ENCODE peak calls at places on chromosomes 6 and 20, in seven cellular contexts. L is heart right ventricle; R is neuronal stem cell; I is psoas muscle; Q is cardiac muscle cell; O is CD8-positive, alpha-beta memory T cell; W is fibroblast of lung. Y is an unnamed sample. For H3K4me1, the result is how much of the 10 kb centered on the place peaks cover.

GRCh38 chr20:52096117-52096516 is 95.5 kb downstream of the ZFP64 start:
- DNase-seq in R (no peak), O (no peak), L (peak), W (no peak), Q (no peak), I (no peak), Y (no peak)

GRCh38 chr6:11779308-11780096 is 899 bp upstream of the ADTRP start:
- DNase-seq in I (no peak), W (no peak), O (no peak), R (no peak), L (no peak), Q (no peak), Y (no peak)

GRCh38 chr6:159761873-159762680 is at the start of gene ACAT2:
- DNase-seq in W (peak), L (peak), I (peak), Q (peak), O (peak), R (peak), Y (peak)

GRCh38 chr6:158607411-158608170 is 37.0 kb downstream of the DYNLT1 start:
- DNase-seq in Q (no peak), R (no peak), W (peak), L (no peak), O (no peak), I (no peak), Y (no peak)

GRCh38 chr6:48994811-48995210 is 468.2 kb downstream of the MMUT start:
- DNase-seq in Q (no peak), L (no peak), R (no peak), O (no peak), W (no peak), I (no peak), Y (no peak)

GRCh38 chr6:33621396-33622388 is 570 bp downstream of the ITPR3 start:
- DNase-seq in Q (no peak), W (no peak), R (no peak), I (peak), O (peak), L (peak), Y (peak)

GRCh38 chr6:154893927-154894326 is 101.2 kb upstream of the TIAM2 start:
- DNase-seq in R (no peak), Q (no peak), W (no peak), O (no peak), L (no peak), I (no peak), Y (no peak)

GRCh38 chr6:98212468-98212867 is 621.9 kb upstream of the POU3F2 start:
- DNase-seq in Q (no peak), L (no peak), R (no peak), I (no peak), O (no peak), W (no peak), Y (no peak)

GRCh38 chr20:32436142-32436861 is 78.2 kb downstream of the ASXL1 start:
- DNase-seq in O (no peak), W (no peak), L (no peak), Q (no peak), I (no peak), R (no peak), Y (no peak)

GRCh38 chr6:12577124-12577845 is 139.3 kb upstream of the PHACTR1 start:
- DNase-seq in Q (peak), W (peak), O (no peak), I (no peak), L (no peak), R (no peak), Y (no peak)

GRCh38 chr6:206264-206663 is 86.0 kb upstream of the DUSP22 start:
- DNase-seq in L (no peak), R (no peak), O (no peak), I (no peak), Q (no peak), W (no peak), Y (no peak)

GRCh38 chr6:156910938-156911337 is 133.8 kb downstream of the ARID1B start:
- DNase-seq in Q (no peak), L (no peak), O (no peak), I (no peak), W (no peak), R (no peak), Y (no peak)

GRCh38 chr20:46709459-46710148 is at the start of gene SLC2A10:
- DNase-seq in Q (peak), W (peak), L (peak), O (peak), R (peak), I (peak), Y (no peak)

GRCh38 chr6:31397901-31398300 is 5.5 kb upstream of the MICA start:
- DNase-seq in L (no peak), I (no peak), W (no peak), Q (no peak), O (no peak), R (no peak), Y (no peak)

DNA sequence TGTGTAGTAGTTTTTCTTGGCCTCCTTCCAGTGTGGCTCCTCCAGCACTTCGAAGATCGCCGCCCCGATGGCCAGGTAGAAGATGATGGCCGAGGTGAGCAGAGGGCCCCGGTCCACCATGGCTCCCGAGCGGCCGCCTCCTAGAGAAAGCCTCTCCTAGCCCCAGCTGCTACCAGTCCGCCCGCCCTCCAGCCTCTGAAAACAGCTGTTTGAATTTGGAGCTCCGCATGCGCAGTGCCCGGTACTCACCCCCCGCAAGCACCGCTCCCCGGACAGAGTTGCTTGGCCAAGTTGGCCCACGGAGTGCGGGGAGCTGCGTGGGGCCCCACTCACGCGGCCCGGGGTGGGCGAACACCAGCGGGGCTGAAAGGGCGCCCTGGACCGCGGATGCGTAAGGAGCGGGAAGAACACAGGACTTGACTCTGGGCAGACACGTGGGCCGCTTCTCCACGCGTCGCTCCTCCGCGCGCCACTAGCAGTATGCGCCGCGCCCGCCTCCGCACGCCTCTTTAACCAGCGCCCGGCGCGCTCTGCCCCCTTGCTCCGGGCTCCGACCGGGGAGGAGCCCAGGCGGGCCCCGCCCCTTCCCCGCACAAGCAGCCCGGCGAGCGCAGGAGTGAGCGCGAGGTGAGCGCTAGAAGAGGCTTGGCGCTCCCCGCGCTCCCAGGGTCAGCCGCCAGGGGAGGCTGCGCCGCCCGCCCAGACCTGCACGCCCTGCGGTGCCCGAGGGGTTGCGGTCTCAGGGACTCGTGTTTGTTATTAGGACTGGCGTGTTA is at the start of gene KCNK5:
- DNase-seq in L (peak), R (peak), O (peak), Q (peak), I (peak), W (peak), Y (peak)
- H3K4me3 ChIP-seq in L (peak), R (peak), O (peak), Q (peak), I (peak), W (no peak), Y (peak)

GRCh38 chr6:47485083-47485482 is 7.5 kb downstream of the CD2AP start:
- DNase-seq in R (no peak), L (no peak), Q (no peak), W (no peak), O (no peak), I (no peak), Y (no peak)
- H3K4me1 ChIP-seq in R (under half), L (under half), Q (under half), W (under half), O (under half), I (under half), Y (under half)

DNA sequence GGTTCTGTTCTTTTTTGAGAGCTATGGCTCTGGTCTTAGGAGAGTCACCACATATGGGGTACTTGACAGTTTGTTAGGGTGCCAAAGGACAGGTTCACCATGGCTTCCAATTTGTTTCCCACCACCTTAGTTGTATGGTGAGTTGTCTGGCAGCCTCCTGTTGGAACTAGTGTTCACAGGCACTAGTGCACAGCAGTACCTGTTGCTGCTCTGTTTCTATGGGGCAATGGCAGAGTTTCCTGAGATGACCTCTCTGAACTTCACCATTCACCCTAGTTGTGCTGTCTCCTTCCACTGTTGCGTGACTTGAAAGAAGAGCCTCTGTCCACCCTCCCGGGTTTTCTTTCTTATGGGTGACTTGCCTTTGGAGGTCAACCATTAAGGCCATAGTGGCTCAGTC is 129.1 kb downstream of the JARID2 start:
- DNase-seq in R (no peak), Q (no peak), O (no peak), W (no peak), L (no peak), I (no peak), Y (no peak)
- H3K4me3 ChIP-seq in R (no peak), Q (no peak), O (no peak), W (no peak), L (no peak), I (no peak), Y (no peak)

GRCh38 chr20:34055290-34055689 is 56.8 kb downstream of the EIF2S2 start:
- DNase-seq in R (no peak), I (no peak), W (no peak), O (no peak), L (no peak), Q (peak), Y (no peak)
- H3K4me1 ChIP-seq in R (under half), I (under half), W (under half), O (under half), L (under half), Q (under half), Y (under half)

GRCh38 chr6:15312500-15312899 is 66.6 kb downstream of the JARID2 start:
- DNase-seq in Q (no peak), L (no peak), I (no peak), O (no peak), R (no peak), W (no peak), Y (no peak)
- H3K4me3 ChIP-seq in Q (no peak), L (no peak), I (no peak), O (no peak), R (no peak), W (no peak), Y (no peak)

GRCh38 chr6:133339543-133340384 is 98.6 kb downstream of the EYA4 start:
- DNase-seq in I (no peak), W (no peak), Q (no peak), R (no peak), O (no peak), L (no peak), Y (no peak)
- H3K4me1 ChIP-seq in I (under half), W (under half), Q (under half), R (under half), O (under half), L (under half), Y (under half)

DNA sequence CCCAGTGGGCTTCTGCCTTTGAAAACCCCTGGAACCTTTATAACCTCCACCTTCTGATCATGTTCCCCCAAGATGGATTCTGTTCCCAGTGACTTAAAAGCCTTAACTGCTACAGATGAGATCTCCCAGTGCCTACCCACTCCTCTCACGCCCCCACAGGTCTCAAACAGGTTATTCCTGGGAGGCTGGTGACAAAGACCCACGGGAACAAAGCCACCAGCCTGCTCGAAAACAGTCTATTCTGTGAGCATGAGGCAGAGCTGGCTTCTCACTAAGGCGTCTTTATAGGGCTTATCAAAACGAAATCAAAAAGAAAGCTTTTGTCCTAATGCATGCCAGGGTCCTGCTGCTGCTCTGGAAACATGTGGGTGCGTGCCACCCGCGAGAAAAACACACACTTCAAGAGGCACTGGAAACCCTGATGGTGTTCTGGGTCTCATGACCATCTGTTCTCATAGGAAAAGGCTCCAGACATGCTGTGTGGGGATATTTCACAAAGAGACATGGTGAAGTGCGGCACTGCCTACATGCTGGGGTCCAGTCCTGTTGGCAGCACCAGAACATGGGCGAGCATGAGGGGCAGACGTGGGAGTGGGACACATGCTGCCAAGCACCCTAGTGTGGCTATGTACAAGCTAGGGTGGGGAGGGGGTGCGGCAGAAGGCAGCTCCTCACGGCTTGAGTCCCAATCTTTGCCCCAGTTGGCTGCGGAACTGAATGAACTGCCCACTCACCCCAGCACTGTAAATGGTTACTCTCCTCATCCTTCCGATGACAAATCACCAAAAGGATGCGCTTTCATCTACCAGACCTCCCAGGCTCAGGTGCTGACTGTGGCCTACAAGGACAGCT is 2.1 kb downstream of the FKBP1A start:
- DNase-seq in L (no peak), I (no peak), W (no peak), Q (no peak), O (no peak), R (no peak), Y (no peak)
- H3K4me3 ChIP-seq in L (peak), I (peak), W (peak), Q (no peak), O (peak), R (peak), Y (no peak)